ENCODE peak calls at places on chromosomes 13 and 19, in nine cellular contexts. T is neural crest cell, K is astrocyte of the spinal cord, Y is psoas muscle, C is cardiac fibroblast, J is AG04449, Q is MCF 10A, R is omental fat pad, H is tibial nerve. D is an unnamed sample.
A peak's percentile ranks its signal among the peaks of the same experiment; 100 is the strongest.

GRCh38 chr19:27652281-27652680 is 1560.7 kb downstream of the UQCRFS1 start:
- DNase-seq in T (no peak), K (no peak), Y (no peak), C (no peak), J (no peak), Q (no peak), R (no peak), H (no peak), D (no peak)

GRCh38 chr19:3309724-3310123 is 56.7 kb upstream of the NFIC start:
- DNase-seq in T (no peak), K (no peak), Y (no peak), C (no peak), J (no peak), Q (no peak), R (no peak), H (no peak), D (no peak)

GRCh38 chr19:2969104-2969504 is 8.3 kb upstream of the TLE6 start:
- DNase-seq in T (no peak), K (no peak), Y (no peak), C (peak; percentile 89), J (no peak), Q (no peak), R (no peak), H (peak; percentile 48), D (no peak)

GRCh38 chr19:23401086-23401485 is 5.8 kb upstream of the ZNF91 start:
- DNase-seq in T (no peak), K (no peak), Y (no peak), C (no peak), J (no peak), Q (no peak), R (no peak), H (no peak), D (no peak)

GRCh38 chr19:18225355-18225701 is 910 bp downstream of the PDE4C start:
- DNase-seq in T (no peak), K (no peak), Y (no peak), C (no peak), J (no peak), Q (no peak), R (no peak), H (no peak), D (no peak)

GRCh38 chr19:41997851-41998229 is 3.8 kb upstream of the ATP1A3 start:
- DNase-seq in T (no peak), K (no peak), Y (no peak), C (no peak), J (no peak), Q (no peak), R (no peak), H (no peak), D (no peak)

GRCh38 chr13:81012031-81012430 is 671.1 kb upstream of the SPRY2 start:
- DNase-seq in T (no peak), K (no peak), Y (no peak), C (no peak), J (no peak), Q (no peak), R (no peak), H (no peak), D (no peak)

GRCh38 chr19:1259206-1259872 is 9.8 kb upstream of the CIRBP start:
- DNase-seq in T (no peak), K (peak; percentile 58), Y (peak; percentile 78), C (peak; percentile 82), J (no peak), Q (peak; percentile 74), R (no peak), H (no peak), D (no peak)

GRCh38 chr19:12918253-12918652 is 840 bp downstream of the SYCE2 start:
- DNase-seq in T (no peak), K (no peak), Y (no peak), C (no peak), J (no peak), Q (no peak), R (no peak), H (no peak), D (no peak)

GRCh38 chr19:30555075-30555787 is 183.0 kb downstream of the ZNF536 start:
- DNase-seq in T (no peak), K (no peak), Y (no peak), C (no peak), J (no peak), Q (no peak), R (no peak), H (no peak), D (no peak)

GRCh38 chr19:28665748-28666147 is 547.2 kb downstream of the UQCRFS1 start:
- DNase-seq in T (no peak), K (no peak), Y (no peak), C (no peak), J (no peak), Q (no peak), R (no peak), H (no peak), D (no peak)

GRCh38 chr19:14112051-14112808 is 5.3 kb downstream of the PRKACA start:
- DNase-seq in T (no peak), K (no peak), Y (peak; percentile 56), C (peak; percentile 57), J (no peak), Q (no peak), R (no peak), H (no peak), D (no peak)

GRCh38 chr13:43877788-43878187 is 1.8 kb downstream of the CCDC122 start:
- DNase-seq in T (no peak), K (no peak), Y (no peak), C (no peak), J (no peak), Q (no peak), R (no peak), H (no peak), D (no peak)

GRCh38 chr19:18173572-18174294 is at the start of gene IFI30:
- DNase-seq in T (no peak), K (no peak), Y (peak; percentile 75), C (peak; percentile 55), J (no peak), Q (peak; percentile 72), R (no peak), H (peak; percentile 66), D (no peak)

GRCh38 chr13:79779761-79780160 is 298.8 kb downstream of the NDFIP2 start:
- DNase-seq in T (no peak), K (peak; percentile 47), Y (peak; percentile 54), C (peak; percentile 65), J (no peak), Q (peak; percentile 83), R (peak; percentile 28), H (peak; percentile 42), D (peak; percentile 44)

GRCh38 chr19:18995804-18996241 is 37.5 kb downstream of the SUGP2 start:
- DNase-seq in T (peak; percentile 45), K (peak; percentile 83), Y (peak; percentile 35), C (peak; percentile 93), J (peak; percentile 46), Q (peak; percentile 61), R (no peak), H (no peak), D (peak; percentile 26)

GRCh38 chr19:50838239-50838638 is 4.9 kb upstream of the KLK15 start:
- DNase-seq in T (no peak), K (no peak), Y (no peak), C (no peak), J (no peak), Q (no peak), R (no peak), H (no peak), D (no peak)

GRCh38 chr13:75016225-75016624 is 465.7 kb downstream of the TBC1D4 start:
- DNase-seq in T (no peak), K (no peak), Y (no peak), C (no peak), J (no peak), Q (no peak), R (no peak), H (no peak), D (no peak)

GRCh38 chr13:95644611-95645052 is at the start of gene DZIP1:
- DNase-seq in T (peak; percentile 81), K (peak; percentile 87), Y (peak; percentile 77), C (peak; percentile 91), J (no peak), Q (peak; percentile 80), R (no peak), H (peak; percentile 47), D (peak; percentile 40)

GRCh38 chr13:72983085-72983768 is 75.6 kb upstream of the KLF5 start:
- DNase-seq in T (no peak), K (peak; percentile 58), Y (no peak), C (peak; percentile 69), J (peak; percentile 70), Q (peak; percentile 88), R (no peak), H (no peak), D (no peak)

GRCh38 chr13:52371736-52372247 is 34.2 kb downstream of the THSD1 start:
- DNase-seq in T (no peak), K (peak; percentile 70), Y (no peak), C (peak; percentile 59), J (no peak), Q (peak; percentile 32), R (no peak), H (no peak), D (peak; percentile 67)

GRCh38 chr19:51185868-51186215 is 39.0 kb upstream of the CD33 start:
- DNase-seq in T (no peak), K (no peak), Y (no peak), C (no peak), J (no peak), Q (no peak), R (no peak), H (no peak), D (no peak)

GRCh38 chr13:85896516-85897450 is 97.6 kb upstream of the SLITRK6 start:
- DNase-seq in T (no peak), K (no peak), Y (no peak), C (no peak), J (no peak), Q (no peak), R (no peak), H (no peak), D (peak; percentile 89)
- TF ChIP-seq CTCF in T (peak; percentile 45), K (peak; percentile 17), Y (no peak), C (no peak), J (no peak), Q (no peak), R (no peak), H (no peak), D (peak; percentile 45)

GRCh38 chr13:71874490-71874889 is 7.5 kb upstream of the DACH1 start:
- DNase-seq in T (no peak), K (no peak), Y (no peak), C (no peak), J (no peak), Q (no peak), R (no peak), H (no peak), D (no peak)
- TF ChIP-seq CTCF in T (no peak), K (no peak), Y (no peak), C (no peak), J (no peak), Q (no peak), R (no peak), H (no peak), D (no peak)

GRCh38 chr19:5691205-5691929 is 1.3 kb downstream of the RPL36 start:
- DNase-seq in T (no peak), K (peak; percentile 41), Y (peak; percentile 65), C (peak; percentile 79), J (no peak), Q (peak; percentile 63), R (no peak), H (peak; percentile 33), D (no peak)
- TF ChIP-seq CTCF in T (no peak), K (no peak), Y (no peak), C (no peak), J (no peak), Q (no peak), R (no peak), H (no peak), D (no peak)

DNA sequence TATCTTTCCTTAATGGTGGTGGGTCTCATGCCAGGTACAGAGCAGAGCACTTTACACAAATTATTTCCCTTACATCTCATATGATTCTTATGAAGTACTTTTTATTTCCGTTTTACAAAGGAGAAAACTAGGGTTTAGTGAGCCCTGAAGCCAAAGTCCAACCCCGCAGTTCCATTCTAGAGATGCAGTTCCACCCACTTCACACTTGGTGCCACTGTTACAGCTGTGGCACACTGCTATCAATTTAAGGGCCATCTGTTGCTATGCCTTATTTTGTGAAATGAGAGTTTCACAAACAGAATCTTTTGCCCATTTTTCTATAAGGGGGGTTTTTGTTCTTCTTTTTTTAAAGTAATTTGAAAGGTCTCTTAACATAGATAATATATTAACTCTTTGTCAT is 12.9 kb downstream of the MIPEP start:
- DNase-seq in T (no peak), K (no peak), Y (no peak), C (peak; percentile 31), J (no peak), Q (peak; percentile 16), R (no peak), H (no peak), D (no peak)
- TF ChIP-seq CTCF in T (peak; percentile 55), K (peak; percentile 56), Y (peak; percentile 40), C (peak; percentile 51), J (peak; percentile 48), Q (peak; percentile 27), R (no peak), H (no peak), D (peak; percentile 56)

D was measured in foreskin keratinocyte.